ENCODE peak calls at places on chromosomes 6 and 20, in seven cellular contexts. One of them, this sample, is unnamed.

GRCh38 chr6:25922301-25922700 is 8.2 kb downstream of the SLC17A2 start:
- DNase-seq in RWPE1: no peak
- DNase-seq in endodermal cell: no peak
- DNase-seq in testis: no peak
- DNase-seq in cardiac muscle cell: no peak
- DNase-seq in Peyer's patch: no peak
- DNase-seq in pancreas: no peak
- DNase-seq in this sample: no peak

GRCh38 chr6:21176197-21176596 is 417.4 kb upstream of the SOX4 start:
- DNase-seq in RWPE1: peak
- DNase-seq in pancreas: no peak
- DNase-seq in endodermal cell: no peak
- DNase-seq in testis: no peak
- DNase-seq in cardiac muscle cell: no peak
- DNase-seq in Peyer's patch: no peak
- DNase-seq in this sample: no peak

GRCh38 chr6:15330174-15330934 is 84.5 kb downstream of the JARID2 start:
- DNase-seq in pancreas: no peak
- DNase-seq in Peyer's patch: no peak
- DNase-seq in cardiac muscle cell: no peak
- DNase-seq in RWPE1: no peak
- DNase-seq in testis: no peak
- DNase-seq in endodermal cell: no peak
- DNase-seq in this sample: no peak

GRCh38 chr6:37013516-37014491 is 8.3 kb downstream of the FGD2 start:
- DNase-seq in pancreas: no peak
- DNase-seq in Peyer's patch: no peak
- DNase-seq in cardiac muscle cell: no peak
- DNase-seq in testis: no peak
- DNase-seq in endodermal cell: peak
- DNase-seq in RWPE1: no peak
- DNase-seq in this sample: no peak

GRCh38 chr20:9413001-9413400 is 101.4 kb upstream of the LAMP5 start:
- DNase-seq in pancreas: no peak
- DNase-seq in endodermal cell: no peak
- DNase-seq in testis: no peak
- DNase-seq in RWPE1: no peak
- DNase-seq in cardiac muscle cell: no peak
- DNase-seq in Peyer's patch: no peak
- DNase-seq in this sample: no peak

GRCh38 chr20:44345147-44345546 is 8.3 kb downstream of the R3HDML start:
- DNase-seq in cardiac muscle cell: no peak
- DNase-seq in endodermal cell: no peak
- DNase-seq in testis: no peak
- DNase-seq in pancreas: no peak
- DNase-seq in RWPE1: no peak
- DNase-seq in Peyer's patch: no peak
- DNase-seq in this sample: no peak

GRCh38 chr6:75524322-75524972 is 30.8 kb upstream of the FILIP1 start:
- DNase-seq in Peyer's patch: no peak
- DNase-seq in RWPE1: peak
- DNase-seq in endodermal cell: no peak
- DNase-seq in testis: no peak
- DNase-seq in cardiac muscle cell: no peak
- DNase-seq in pancreas: no peak
- DNase-seq in this sample: peak

GRCh38 chr6:135385299-135385698 is 112.2 kb downstream of the AHI1 start:
- DNase-seq in testis: no peak
- DNase-seq in endodermal cell: no peak
- DNase-seq in RWPE1: no peak
- DNase-seq in cardiac muscle cell: no peak
- DNase-seq in Peyer's patch: no peak
- DNase-seq in pancreas: no peak
- DNase-seq in this sample: no peak

GRCh38 chr6:73923899-73924485 is 228.0 kb downstream of the CD109 start:
- DNase-seq in cardiac muscle cell: no peak
- DNase-seq in pancreas: no peak
- DNase-seq in testis: no peak
- DNase-seq in RWPE1: no peak
- DNase-seq in Peyer's patch: no peak
- DNase-seq in endodermal cell: no peak
- DNase-seq in this sample: no peak

GRCh38 chr6:19452495-19452894 is 384.7 kb upstream of the ID4 start:
- DNase-seq in cardiac muscle cell: peak
- DNase-seq in endodermal cell: peak
- DNase-seq in pancreas: no peak
- DNase-seq in Peyer's patch: no peak
- DNase-seq in RWPE1: no peak
- DNase-seq in testis: no peak
- DNase-seq in this sample: no peak

GRCh38 chr20:60053125-60053812 is 95.0 kb downstream of the CDH26 start:
- DNase-seq in pancreas: no peak
- DNase-seq in RWPE1: no peak
- DNase-seq in testis: no peak
- DNase-seq in Peyer's patch: no peak
- DNase-seq in cardiac muscle cell: no peak
- DNase-seq in endodermal cell: peak
- DNase-seq in this sample: no peak

GRCh38 chr20:40770564-40771307 is 81.7 kb upstream of the MAFB start:
- DNase-seq in Peyer's patch: no peak
- DNase-seq in pancreas: no peak
- DNase-seq in testis: no peak
- DNase-seq in RWPE1: no peak
- DNase-seq in endodermal cell: no peak
- DNase-seq in cardiac muscle cell: no peak
- DNase-seq in this sample: no peak

GRCh38 chr20:36741072-36741471 is 4.8 kb downstream of the NDRG3 start:
- DNase-seq in cardiac muscle cell: no peak
- DNase-seq in Peyer's patch: no peak
- DNase-seq in endodermal cell: no peak
- DNase-seq in RWPE1: no peak
- DNase-seq in pancreas: no peak
- DNase-seq in testis: no peak
- DNase-seq in this sample: no peak

GRCh38 chr20:63500902-63501817 is 2.3 kb upstream of the EEF1A2 start:
- DNase-seq in RWPE1: no peak
- DNase-seq in Peyer's patch: no peak
- DNase-seq in pancreas: no peak
- DNase-seq in cardiac muscle cell: no peak
- DNase-seq in testis: no peak
- DNase-seq in endodermal cell: no peak
- DNase-seq in this sample: no peak

GRCh38 chr6:66949191-66949661 is 1242.2 kb upstream of the EYS start:
- DNase-seq in Peyer's patch: no peak
- DNase-seq in testis: no peak
- DNase-seq in endodermal cell: no peak
- DNase-seq in RWPE1: no peak
- DNase-seq in pancreas: peak
- DNase-seq in cardiac muscle cell: no peak
- DNase-seq in this sample: no peak

GRCh38 chr6:684831-685636 is 7.9 kb downstream of the EXOC2 start:
- DNase-seq in cardiac muscle cell: no peak
- DNase-seq in testis: no peak
- DNase-seq in RWPE1: no peak
- DNase-seq in pancreas: no peak
- DNase-seq in endodermal cell: no peak
- DNase-seq in Peyer's patch: no peak
- DNase-seq in this sample: no peak

GRCh38 chr6:13156381-13156780 is 172.0 kb downstream of the TBC1D7 start:
- DNase-seq in pancreas: no peak
- DNase-seq in cardiac muscle cell: no peak
- DNase-seq in Peyer's patch: no peak
- DNase-seq in endodermal cell: no peak
- DNase-seq in RWPE1: no peak
- DNase-seq in testis: no peak
- DNase-seq in this sample: no peak

GRCh38 chr20:44615169-44615791 is 32.9 kb downstream of the PKIG start:
- DNase-seq in Peyer's patch: no peak
- DNase-seq in cardiac muscle cell: no peak
- DNase-seq in endodermal cell: peak
- DNase-seq in RWPE1: no peak
- DNase-seq in pancreas: no peak
- DNase-seq in testis: no peak
- DNase-seq in this sample: no peak

GRCh38 chr6:15036690-15037245 is 209.1 kb upstream of the JARID2 start:
- DNase-seq in cardiac muscle cell: peak
- DNase-seq in RWPE1: no peak
- DNase-seq in Peyer's patch: no peak
- DNase-seq in pancreas: peak
- DNase-seq in endodermal cell: peak
- DNase-seq in testis: peak
- DNase-seq in this sample: no peak

DNA sequence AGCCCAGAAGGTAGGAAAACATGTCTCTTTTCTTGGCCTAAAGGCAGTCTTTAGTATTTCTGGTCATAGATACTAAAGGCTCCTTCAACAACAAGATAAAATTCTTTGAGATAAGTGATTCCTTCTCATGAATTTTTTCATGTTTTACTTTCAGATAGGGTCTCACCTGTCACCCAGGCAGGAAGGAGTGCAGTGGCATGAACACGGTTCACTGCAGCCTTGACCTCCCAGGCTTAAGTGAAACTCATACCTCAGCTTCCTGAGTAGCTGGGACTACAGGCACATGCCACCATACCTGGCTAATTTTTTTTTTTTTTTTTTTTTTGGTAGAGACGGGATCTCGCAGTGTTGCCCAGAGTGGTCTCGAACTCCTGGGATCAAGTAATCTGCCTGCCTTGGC is 9.1 kb downstream of the PNLDC1 start:
- DNase-seq in Peyer's patch: no peak
- DNase-seq in endodermal cell: no peak
- DNase-seq in testis: no peak
- DNase-seq in RWPE1: no peak
- DNase-seq in cardiac muscle cell: no peak
- DNase-seq in pancreas: no peak
- DNase-seq in this sample: no peak
- H3K27ac ChIP-seq in Peyer's patch: no peak
- H3K27ac ChIP-seq in endodermal cell: no peak
- H3K27ac ChIP-seq in testis: no peak
- H3K27ac ChIP-seq in RWPE1: no peak
- H3K27ac ChIP-seq in cardiac muscle cell: no peak
- H3K27ac ChIP-seq in pancreas: no peak
- H3K27ac ChIP-seq in this sample: no peak

GRCh38 chr6:32223258-32224235 is at the start of gene NOTCH4:
- DNase-seq in endodermal cell: no peak
- DNase-seq in Peyer's patch: no peak
- DNase-seq in RWPE1: no peak
- DNase-seq in testis: no peak
- DNase-seq in pancreas: no peak
- DNase-seq in cardiac muscle cell: no peak
- DNase-seq in this sample: no peak
- H3K27ac ChIP-seq in endodermal cell: no peak
- H3K27ac ChIP-seq in Peyer's patch: peak
- H3K27ac ChIP-seq in RWPE1: no peak
- H3K27ac ChIP-seq in testis: no peak
- H3K27ac ChIP-seq in pancreas: no peak
- H3K27ac ChIP-seq in cardiac muscle cell: no peak
- H3K27ac ChIP-seq in this sample: no peak

DNA sequence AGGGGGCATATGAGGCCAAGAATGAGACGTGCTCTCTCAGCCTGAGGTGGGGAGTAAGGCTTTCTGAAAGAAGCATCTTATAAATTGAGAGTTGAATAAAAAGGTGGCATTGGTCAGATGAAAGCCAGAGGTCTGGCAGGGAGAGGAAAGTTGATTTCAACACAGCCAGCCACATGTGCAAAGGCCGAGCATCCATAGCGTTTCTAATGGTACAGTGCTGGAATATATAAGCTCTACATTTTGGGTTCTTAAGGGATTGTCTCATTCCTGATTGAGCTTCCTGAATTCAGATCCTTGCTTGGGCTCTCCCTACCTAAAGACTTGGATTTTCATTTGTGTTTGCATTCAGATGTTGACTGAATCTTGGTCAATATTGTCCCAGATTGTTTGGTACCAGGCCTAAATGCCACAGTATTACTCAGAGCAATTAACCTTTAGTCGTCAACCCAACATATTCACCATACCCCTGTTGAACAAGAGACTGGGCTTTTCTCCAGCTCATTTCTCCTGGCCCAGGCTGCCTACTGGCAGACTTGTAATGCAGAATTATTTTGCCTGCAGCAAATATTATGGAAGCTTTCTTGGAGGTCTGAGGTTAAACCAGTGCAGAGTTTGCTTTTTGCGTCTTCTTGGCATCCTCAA is 14.5 kb upstream of the BCAS1 start:
- DNase-seq in pancreas: no peak
- DNase-seq in cardiac muscle cell: no peak
- DNase-seq in endodermal cell: no peak
- DNase-seq in RWPE1: no peak
- DNase-seq in testis: no peak
- DNase-seq in Peyer's patch: no peak
- DNase-seq in this sample: no peak
- H3K27ac ChIP-seq in pancreas: no peak
- H3K27ac ChIP-seq in cardiac muscle cell: no peak
- H3K27ac ChIP-seq in endodermal cell: no peak
- H3K27ac ChIP-seq in RWPE1: no peak
- H3K27ac ChIP-seq in testis: no peak
- H3K27ac ChIP-seq in Peyer's patch: no peak
- H3K27ac ChIP-seq in this sample: no peak

GRCh38 chr6:27889628-27890315 is 22.4 kb downstream of the OR2B2 start:
- DNase-seq in pancreas: no peak
- DNase-seq in Peyer's patch: no peak
- DNase-seq in endodermal cell: peak
- DNase-seq in RWPE1: no peak
- DNase-seq in testis: no peak
- DNase-seq in cardiac muscle cell: no peak
- DNase-seq in this sample: no peak
- H3K27ac ChIP-seq in pancreas: no peak
- H3K27ac ChIP-seq in Peyer's patch: peak
- H3K27ac ChIP-seq in endodermal cell: peak
- H3K27ac ChIP-seq in RWPE1: peak
- H3K27ac ChIP-seq in testis: no peak
- H3K27ac ChIP-seq in cardiac muscle cell: peak
- H3K27ac ChIP-seq in this sample: no peak

DNA sequence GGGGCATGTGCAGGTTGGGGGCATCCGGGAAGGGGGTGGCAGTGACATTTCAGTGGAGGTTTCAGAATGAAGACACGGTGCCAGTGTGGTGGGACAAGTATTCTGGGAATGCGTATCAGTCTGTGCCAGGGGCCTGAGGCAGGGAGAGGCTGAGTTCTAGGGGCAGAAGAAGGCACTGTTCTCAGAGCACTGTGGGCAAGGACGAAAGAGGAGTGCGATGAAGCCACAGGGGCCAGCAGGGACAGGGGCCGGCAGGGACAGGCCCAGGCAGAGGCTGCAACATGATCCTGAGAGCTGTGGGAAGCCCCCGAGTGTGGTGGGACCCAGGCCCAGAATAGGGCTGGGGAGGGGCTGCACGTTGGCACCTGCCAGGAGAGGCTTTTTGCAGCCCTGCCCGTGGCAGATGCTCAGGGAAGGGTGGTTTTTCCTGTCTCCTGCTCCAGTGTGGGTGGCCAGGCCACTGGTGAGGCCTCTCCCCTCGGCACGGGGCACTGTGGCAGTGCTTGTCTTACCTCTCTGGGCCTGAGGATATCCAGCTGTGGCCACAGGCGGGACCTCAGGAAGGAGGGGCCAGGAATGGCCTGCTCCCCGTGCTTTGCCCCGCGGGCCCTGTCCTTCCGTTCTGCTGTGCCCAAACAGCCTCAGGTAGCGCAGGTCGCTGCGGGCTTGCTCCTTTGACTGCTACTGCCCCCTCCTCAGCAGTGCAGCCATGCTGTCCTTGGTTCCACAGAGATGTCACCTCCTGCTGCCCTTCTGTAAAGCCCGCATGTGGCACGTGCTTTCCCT is 10.0 kb downstream of the ENTPD6 start:
- DNase-seq in RWPE1: no peak
- DNase-seq in endodermal cell: no peak
- DNase-seq in Peyer's patch: no peak
- DNase-seq in cardiac muscle cell: no peak
- DNase-seq in pancreas: no peak
- DNase-seq in testis: no peak
- DNase-seq in this sample: no peak
- H3K27ac ChIP-seq in RWPE1: peak
- H3K27ac ChIP-seq in endodermal cell: no peak
- H3K27ac ChIP-seq in Peyer's patch: no peak
- H3K27ac ChIP-seq in cardiac muscle cell: no peak
- H3K27ac ChIP-seq in pancreas: no peak
- H3K27ac ChIP-seq in testis: peak
- H3K27ac ChIP-seq in this sample: no peak